ENCODE peak calls at places on chromosomes 13 and 19, in seven cellular contexts. C is NCI-H748 treated with DMSO at 0.1 percent for 48 hours; Y is NCI-H1092; B is CD4-positive, CD25-positive, alpha-beta regulatory T cell; D is psoas muscle; A is SW480; Z is heart left ventricle. R is an unnamed sample.

GRCh38 chr13:112735791-112736190 is 46.0 kb downstream of the ATP11A start:
- DNase-seq in C (no peak), Y (no peak), B (no peak), D (no peak), A (no peak), Z (no peak), R (no peak)

GRCh38 chr19:49421039-49421877 is 2.0 kb downstream of the PTH2 start:
- DNase-seq in C (peak), Y (peak), B (no peak), D (peak), A (peak), Z (peak), R (no peak)

GRCh38 chr13:36030670-36031331 is 100.4 kb downstream of the DCLK1 start:
- DNase-seq in C (no peak), Y (no peak), B (no peak), D (no peak), A (no peak), Z (no peak), R (peak)

GRCh38 chr13:53501387-53501786 is 472.8 kb downstream of the OLFM4 start:
- DNase-seq in C (peak), Y (no peak), B (no peak), D (no peak), A (no peak), Z (no peak), R (no peak)

GRCh38 chr19:6580313-6580712 is 10.6 kb downstream of the CD70 start:
- DNase-seq in C (no peak), Y (no peak), B (no peak), D (no peak), A (peak), Z (no peak), R (no peak)

GRCh38 chr19:14475251-14476073 is at the start of gene PTGER1:
- DNase-seq in C (no peak), Y (no peak), B (no peak), D (no peak), A (no peak), Z (no peak), R (no peak)

GRCh38 chr19:18282021-18282787 is 782 bp upstream of the JUND start:
- DNase-seq in C (peak), Y (peak), B (no peak), D (no peak), A (peak), Z (peak), R (no peak)

GRCh38 chr19:48274173-48274572 is 4.3 kb downstream of the ZNF114 start:
- DNase-seq in C (no peak), Y (no peak), B (no peak), D (no peak), A (no peak), Z (no peak), R (no peak)

GRCh38 chr19:17948967-17949930 is 16.4 kb downstream of the CCDC124 start:
- DNase-seq in C (no peak), Y (peak), B (no peak), D (no peak), A (no peak), Z (no peak), R (no peak)

GRCh38 chr13:98285317-98285716 is 108.2 kb upstream of the RNF113B start:
- DNase-seq in C (peak), Y (peak), B (no peak), D (no peak), A (no peak), Z (no peak), R (no peak)

GRCh38 chr13:73754727-73755292 is 379.4 kb downstream of the KLF12 start:
- DNase-seq in C (peak), Y (peak), B (peak), D (no peak), A (peak), Z (no peak), R (no peak)

GRCh38 chr19:12825259-12826131 is 8.9 kb downstream of the RTBDN start:
- DNase-seq in C (no peak), Y (peak), B (no peak), D (no peak), A (no peak), Z (no peak), R (no peak)

GRCh38 chr13:107365466-107366215 is 797.7 kb upstream of the ARGLU1 start:
- DNase-seq in C (no peak), Y (no peak), B (no peak), D (no peak), A (no peak), Z (no peak), R (no peak)

GRCh38 chr19:56253737-56254136 is 18.8 kb upstream of the EDDM13 start:
- DNase-seq in C (peak), Y (peak), B (peak), D (no peak), A (peak), Z (no peak), R (no peak)

GRCh38 chr19:47729468-47729798 is 15.9 kb upstream of the NOP53 start:
- DNase-seq in C (no peak), Y (no peak), B (no peak), D (peak), A (peak), Z (no peak), R (peak)

GRCh38 chr13:51469790-51470189 is 17.0 kb upstream of the INTS6 start:
- DNase-seq in C (no peak), Y (no peak), B (no peak), D (no peak), A (no peak), Z (no peak), R (no peak)

GRCh38 chr13:37175996-37176395 is 70.5 kb upstream of the CSNK1A1L start:
- DNase-seq in C (no peak), Y (no peak), B (no peak), D (no peak), A (no peak), Z (no peak), R (no peak)

GRCh38 chr13:110470272-110471009 is 91.1 kb downstream of the RAB20 start:
- DNase-seq in C (no peak), Y (no peak), B (no peak), D (peak), A (no peak), Z (no peak), R (no peak)

GRCh38 chr13:108315273-108315672 is 45.8 kb downstream of the TNFSF13B start:
- DNase-seq in C (no peak), Y (no peak), B (no peak), D (no peak), A (no peak), Z (no peak), R (no peak)

GRCh38 chr19:10501971-10502523 is 1.1 kb downstream of the KEAP1 start:
- DNase-seq in C (peak), Y (peak), B (no peak), D (peak), A (peak), Z (peak), R (peak)

GRCh38 chr13:97191615-97192014 is 30.5 kb upstream of the MBNL2 start:
- DNase-seq in C (no peak), Y (no peak), B (no peak), D (no peak), A (no peak), Z (no peak), R (no peak)

GRCh38 chr13:84651288-84651687 is 769.0 kb upstream of the SLITRK1 start:
- DNase-seq in C (no peak), Y (no peak), B (no peak), D (no peak), A (no peak), Z (no peak), R (no peak)

GRCh38 chr13:102928971-102929370 is 83.1 kb downstream of the ERCC5 start:
- DNase-seq in C (no peak), Y (no peak), B (no peak), D (no peak), A (no peak), Z (no peak), R (no peak)

GRCh38 chr13:50677687-50678463 is 165.6 kb downstream of the DLEU7 start:
- DNase-seq in C (peak), Y (no peak), B (no peak), D (no peak), A (peak), Z (no peak), R (no peak)

GRCh38 chr13:114109646-114110045 is 22.8 kb downstream of the RASA3 start:
- DNase-seq in C (no peak), Y (peak), B (no peak), D (peak), A (no peak), Z (peak), R (peak)

GRCh38 chr19:16366056-16366432 is 41.4 kb downstream of the KLF2 start:
- DNase-seq in C (no peak), Y (no peak), B (no peak), D (peak), A (no peak), Z (no peak), R (no peak)

GRCh38 chr19:18415177-18415867 is 3.9 kb upstream of the SSBP4 start:
- DNase-seq in C (no peak), Y (no peak), B (no peak), D (peak), A (no peak), Z (peak), R (peak)

GRCh38 chr13:95128045-95128643 is 173.1 kb downstream of the ABCC4 start:
- DNase-seq in C (peak), Y (no peak), B (no peak), D (no peak), A (no peak), Z (no peak), R (no peak)

GRCh38 chr13:106636492-106636891 is 68.6 kb upstream of the ARGLU1 start:
- DNase-seq in C (no peak), Y (no peak), B (no peak), D (no peak), A (no peak), Z (no peak), R (no peak)

GRCh38 chr13:49584771-49585182 is 581 bp downstream of the RCBTB1 start:
- DNase-seq in C (no peak), Y (no peak), B (no peak), D (no peak), A (peak), Z (no peak), R (no peak)